ENCODE peak calls at places on chromosomes 16 and 17, in ten cellular contexts. E, W, L, C, Y, R, G, T, J and B are unnamed samples.
A peak's percentile ranks its signal among the peaks of the same experiment; 100 is the strongest.

GRCh38 chr16:63690961-63691360 is 1430.9 kb downstream of the CDH11 start:
- DNase-seq in R (no peak), C (no peak), G (no peak), J (no peak), T (no peak), W (no peak), L (no peak), Y (no peak), E (no peak), B (no peak)

GRCh38 chr16:14377326-14377725 is 252.7 kb downstream of the PARN start:
- DNase-seq in Y (no peak), G (no peak), W (no peak), L (no peak), E (no peak), T (no peak), J (no peak), C (no peak), R (no peak), B (no peak)

GRCh38 chr16:69831212-69832123 is 69.3 kb downstream of the WWP2 start:
- DNase-seq in L (no peak), T (peak; percentile 66), C (peak; percentile 5), Y (no peak), E (no peak), R (no peak), W (no peak), J (no peak), G (no peak), B (no peak)

GRCh38 chr16:16095646-16096045 is 127.6 kb downstream of the ABCC6 start:
- DNase-seq in R (no peak), E (no peak), L (no peak), Y (no peak), W (no peak), C (no peak), T (no peak), J (no peak), G (peak; percentile 24), B (no peak)

GRCh38 chr17:8821446-8822105 is 22.4 kb upstream of the MFSD6L start:
- DNase-seq in R (no peak), W (no peak), L (no peak), E (no peak), J (no peak), Y (no peak), C (no peak), T (no peak), G (no peak), B (no peak)

GRCh38 chr16:28839004-28839639 is 7.0 kb downstream of the TUFM start:
- DNase-seq in Y (no peak), L (no peak), T (no peak), W (no peak), G (no peak), E (no peak), C (no peak), R (no peak), J (no peak), B (no peak)

GRCh38 chr16:31819386-31819785 is 54.2 kb upstream of the ZNF267 start:
- DNase-seq in T (no peak), C (no peak), E (no peak), R (no peak), W (no peak), L (no peak), J (no peak), G (no peak), Y (no peak), B (no peak)

GRCh38 chr17:19579867-19580565 is 46.4 kb downstream of the SLC47A1 start:
- DNase-seq in Y (peak; percentile 72), R (peak; percentile 66), J (peak; percentile 23), G (no peak), T (peak; percentile 14), C (no peak), L (no peak), E (peak; percentile 26), W (no peak), B (peak; percentile 49)

GRCh38 chr16:52573365-52574104 is 26.6 kb upstream of the TOX3 start:
- DNase-seq in T (no peak), W (no peak), G (no peak), C (no peak), J (no peak), L (no peak), Y (no peak), E (no peak), R (no peak), B (no peak)

GRCh38 chr17:19538095-19539039 is 4.7 kb downstream of the SLC47A1 start:
- DNase-seq in T (no peak), C (no peak), J (no peak), Y (no peak), E (peak; percentile 25), W (no peak), G (peak; percentile 22), R (peak; percentile 27), L (no peak), B (peak; percentile 78)

GRCh38 chr16:65214196-65214595 is 92.3 kb upstream of the CDH11 start:
- DNase-seq in L (no peak), E (no peak), C (no peak), R (no peak), W (no peak), J (no peak), Y (no peak), G (no peak), T (no peak), B (no peak)

GRCh38 chr16:84839956-84840355 is 20.2 kb downstream of the CRISPLD2 start:
- DNase-seq in L (no peak), R (peak; percentile 66), C (peak; percentile 50), Y (no peak), J (peak; percentile 63), E (no peak), G (no peak), W (no peak), T (no peak), B (no peak)

GRCh38 chr16:75065149-75065807 is 51.3 kb downstream of the LDHD start:
- DNase-seq in E (no peak), J (no peak), W (no peak), Y (no peak), G (no peak), C (peak; percentile 71), T (no peak), L (no peak), R (no peak), B (peak; percentile 58)

GRCh38 chr16:17591655-17592405 is 121.1 kb upstream of the XYLT1 start:
- DNase-seq in R (no peak), W (no peak), Y (no peak), T (no peak), J (peak; percentile 6), G (no peak), C (no peak), L (no peak), E (no peak), B (no peak)

DNA sequence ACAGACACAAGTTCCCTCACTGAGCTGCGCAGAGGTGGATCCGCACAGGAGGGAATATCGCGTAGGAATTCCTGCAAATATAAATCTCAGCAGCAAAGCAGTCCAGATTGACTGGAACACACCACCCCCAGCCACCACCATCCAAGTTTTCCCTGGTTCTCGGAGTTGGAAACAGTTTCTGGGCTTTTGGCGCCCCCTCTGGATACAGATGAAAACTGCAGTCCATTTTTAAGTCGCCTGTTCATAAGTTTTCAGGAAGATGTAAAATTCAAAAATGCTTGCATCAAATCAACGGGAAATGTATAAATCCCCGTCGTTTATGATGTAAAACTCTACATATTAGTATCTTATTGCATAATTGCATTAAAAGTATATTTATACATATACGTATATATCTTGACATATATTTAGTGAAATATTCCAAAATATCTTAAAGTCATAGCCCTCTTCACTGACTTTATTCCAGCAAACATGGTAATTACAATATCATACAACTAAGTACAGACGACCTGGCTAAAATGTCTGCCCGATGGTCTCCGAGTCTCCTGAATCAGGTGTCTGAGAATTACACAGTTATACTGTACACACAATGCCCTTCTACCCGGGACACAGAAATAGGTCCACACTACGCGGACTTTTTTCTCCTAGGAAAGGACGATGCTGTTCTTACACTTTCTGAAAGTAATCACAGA is 2.1 kb upstream of the SOX9 start:
- DNase-seq in L (no peak), G (peak; percentile 54), C (peak; percentile 88), T (peak; percentile 37), E (peak; percentile 52), W (no peak), J (peak; percentile 81), Y (no peak), R (peak; percentile 78), B (no peak)
- H3K4me3 ChIP-seq in L (peak overlapping the region; percentile 27), G (no peak overlapping the region), C (peak overlapping the region; percentile 80), T (no peak overlapping the region), E (peak overlapping the region; percentile 81), W (no peak overlapping the region), J (no peak overlapping the region), Y (no peak overlapping the region), R (peak overlapping the region; percentile 83), B (peak overlapping the region; percentile 43)

DNA sequence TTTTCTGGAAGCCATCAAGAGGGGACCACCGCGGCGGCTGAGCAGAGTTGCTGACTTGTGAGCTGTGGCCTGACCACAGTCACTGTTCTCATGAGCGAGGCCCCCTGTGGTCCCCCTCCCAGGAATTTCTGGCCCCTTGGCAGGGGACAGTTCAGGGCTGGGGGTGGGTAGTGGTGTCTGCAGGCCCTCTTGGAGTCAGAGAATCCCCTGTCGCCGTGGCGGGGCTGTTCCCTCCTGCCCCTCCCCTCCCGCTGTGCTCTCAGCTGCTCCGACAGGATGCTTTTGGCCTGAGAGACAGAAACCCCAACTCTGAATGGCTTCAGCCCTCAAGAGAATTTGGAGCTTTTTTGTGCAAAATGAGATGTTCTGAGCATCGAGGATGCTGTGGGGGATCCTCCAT is 292.0 kb downstream of the SEC14L1 start:
- DNase-seq in Y (no peak), C (no peak), W (no peak), E (no peak), R (no peak), T (no peak), J (peak; percentile 53), L (no peak), G (no peak), B (no peak)
- H3K4me1 ChIP-seq in Y (peaks cover 60% of the 10 kb centered on the region), C (peaks cover 23% of the 10 kb centered on the region), W (peaks cover 100% of the 10 kb centered on the region), E (peaks cover 98% of the 10 kb centered on the region), R (peaks cover 44% of the 10 kb centered on the region), T (peaks cover 26% of the 10 kb centered on the region), J (peaks cover 23% of the 10 kb centered on the region), L (peaks cover 96% of the 10 kb centered on the region), G (peaks cover 100% of the 10 kb centered on the region), B (peaks cover 94% of the 10 kb centered on the region)

DNA sequence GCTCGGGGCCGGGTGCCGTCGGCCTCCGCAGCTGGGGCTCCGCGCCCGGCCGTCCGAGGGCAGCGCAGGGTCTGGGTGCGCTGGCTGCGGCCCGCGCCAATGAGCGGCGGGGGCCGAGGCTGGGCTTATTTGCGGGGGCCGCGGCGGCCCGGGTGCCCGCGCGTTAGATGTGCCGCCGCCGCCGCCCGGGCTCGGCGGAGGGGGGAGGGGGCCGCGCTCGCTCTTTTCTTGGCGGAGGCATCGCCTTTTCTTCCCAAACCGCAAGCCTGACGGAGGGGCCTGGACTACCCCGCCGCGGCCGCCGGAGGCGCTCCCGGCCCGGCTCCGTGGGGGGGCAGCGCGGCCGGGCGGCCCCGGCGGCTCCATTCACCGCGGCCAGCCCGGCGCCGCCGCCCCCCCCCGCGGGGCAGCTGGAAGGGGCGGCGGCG is at the start of gene NOTUM:
- DNase-seq in E (no peak), R (peak; percentile 79), W (no peak), T (no peak), G (peak; percentile 39), C (peak; percentile 35), J (peak; percentile 75), Y (peak; percentile 56), L (no peak), B (no peak)
- H3K4me3 ChIP-seq in E (peak within 1 kb of the TSS; percentile 64), R (peak within 1 kb of the TSS; percentile 56), W (peak within 1 kb of the TSS; percentile 29), T (no peak within 1 kb of the TSS), G (peak within 1 kb of the TSS; percentile 58), C (peak within 1 kb of the TSS; percentile 52), J (peak within 1 kb of the TSS; percentile 24), Y (no peak within 1 kb of the TSS), L (peak within 1 kb of the TSS; percentile 36), B (peak within 1 kb of the TSS; percentile 58)

DNA sequence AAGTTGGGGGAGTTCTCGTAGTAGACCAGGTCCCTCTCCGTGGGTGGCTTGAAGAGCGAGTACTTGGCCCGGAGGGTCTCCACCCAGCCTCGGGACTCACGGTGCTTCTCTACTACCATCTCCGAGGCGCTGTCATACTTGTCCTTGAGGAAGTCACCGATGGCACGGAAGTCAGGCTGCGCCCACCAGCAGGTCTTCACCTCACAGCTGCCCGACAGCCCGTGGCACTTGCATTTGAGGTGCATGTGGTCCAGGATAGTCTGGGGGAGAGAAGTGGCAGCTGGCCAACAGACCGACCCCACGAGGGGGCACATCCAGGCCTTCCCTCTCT is 50.0 kb downstream of the WNT3 start:
- DNase-seq in J (no peak), L (no peak), R (no peak), W (no peak), Y (no peak), G (no peak), C (no peak), T (no peak), E (no peak), B (no peak)
- H3K4me1 ChIP-seq in J (peaks cover 13% of the 10 kb centered on the region), L (peaks cover 17% of the 10 kb centered on the region), R (peaks cover 18% of the 10 kb centered on the region), W (peaks cover 50% of the 10 kb centered on the region), Y (peaks cover 8% of the 10 kb centered on the region), G (peaks cover 30% of the 10 kb centered on the region), C (peaks cover 51% of the 10 kb centered on the region), T (peaks cover 22% of the 10 kb centered on the region), E (peaks cover 39% of the 10 kb centered on the region), B (peaks cover 33% of the 10 kb centered on the region)